ENCODE peak calls at places on chromosomes 3 and 15, in six cellular contexts. G, C, Z, E, U and I are unnamed samples. For H3K36me3, the result is how much of the 10 kb centered on the place peaks cover.

GRCh38 chr3:142152349-142152748 is 3.0 kb upstream of the TFDP2 start:
- DNase-seq in G (no peak), C (no peak), Z (no peak), E (no peak), U (no peak), I (no peak)

GRCh38 chr3:64355473-64355872 is 130.2 kb upstream of the PRICKLE2 start:
- DNase-seq in G (no peak), C (no peak), Z (no peak), E (no peak), U (peak), I (no peak)

GRCh38 chr15:36609793-36610192 is 30.4 kb downstream of the CDIN1 start:
- DNase-seq in G (no peak), C (no peak), Z (no peak), E (no peak), U (no peak), I (no peak)

GRCh38 chr3:136266468-136266867 is 16.3 kb downstream of the PCCB start:
- DNase-seq in G (no peak), C (no peak), Z (no peak), E (no peak), U (peak), I (no peak)

GRCh38 chr3:153289334-153289808 is 127.3 kb downstream of the RAP2B start:
- DNase-seq in G (no peak), C (no peak), Z (no peak), E (no peak), U (peak), I (no peak)

GRCh38 chr3:19688767-19689166 is 245.2 kb downstream of the EFHB start:
- DNase-seq in G (no peak), C (no peak), Z (no peak), E (no peak), U (no peak), I (no peak)

GRCh38 chr3:141707741-141708203 is 30.3 kb upstream of the RNF7 start:
- DNase-seq in G (no peak), C (no peak), Z (no peak), E (no peak), U (peak), I (no peak)

GRCh38 chr3:60000311-60001105 is 950.7 kb upstream of the CFAP20DC start:
- DNase-seq in G (no peak), C (no peak), Z (no peak), E (no peak), U (no peak), I (no peak)

GRCh38 chr3:65402597-65402996 is 636.1 kb downstream of the MAGI1 start:
- DNase-seq in G (no peak), C (no peak), Z (no peak), E (peak), U (peak), I (peak)

GRCh38 chr15:74179983-74180688 is 6.6 kb downstream of the ISLR start:
- DNase-seq in G (peak), C (peak), Z (peak), E (no peak), U (peak), I (peak)

GRCh38 chr3:143084856-143085731 is 34.5 kb upstream of the CHST2 start:
- DNase-seq in G (no peak), C (no peak), Z (no peak), E (no peak), U (peak), I (peak)

GRCh38 chr15:95105229-95105628 is 873.9 kb downstream of the MCTP2 start:
- DNase-seq in G (no peak), C (no peak), Z (no peak), E (no peak), U (peak), I (no peak)

GRCh38 chr3:129161860-129162271 is 1.0 kb upstream of the ISY1 start:
- DNase-seq in G (no peak), C (no peak), Z (no peak), E (no peak), U (peak), I (peak)

GRCh38 chr15:63301088-63301487 is 23.7 kb downstream of the APH1B start:
- DNase-seq in G (no peak), C (no peak), Z (no peak), E (no peak), U (no peak), I (no peak)

GRCh38 chr15:89628791-89629715 is 26.2 kb downstream of the KIF7 start:
- DNase-seq in G (no peak), C (no peak), Z (no peak), E (peak), U (no peak), I (no peak)
- H3K36me3 ChIP-seq in G (under half), C (under half), Z (under half), E (under half), U (under half), I (half or more)

GRCh38 chr3:134579266-134579665 is 71.6 kb downstream of the KY start:
- DNase-seq in G (no peak), C (no peak), Z (no peak), E (no peak), U (no peak), I (no peak)
- H3K36me3 ChIP-seq in G (under half), C (under half), Z (under half), E (under half), U (under half), I (under half)

DNA sequence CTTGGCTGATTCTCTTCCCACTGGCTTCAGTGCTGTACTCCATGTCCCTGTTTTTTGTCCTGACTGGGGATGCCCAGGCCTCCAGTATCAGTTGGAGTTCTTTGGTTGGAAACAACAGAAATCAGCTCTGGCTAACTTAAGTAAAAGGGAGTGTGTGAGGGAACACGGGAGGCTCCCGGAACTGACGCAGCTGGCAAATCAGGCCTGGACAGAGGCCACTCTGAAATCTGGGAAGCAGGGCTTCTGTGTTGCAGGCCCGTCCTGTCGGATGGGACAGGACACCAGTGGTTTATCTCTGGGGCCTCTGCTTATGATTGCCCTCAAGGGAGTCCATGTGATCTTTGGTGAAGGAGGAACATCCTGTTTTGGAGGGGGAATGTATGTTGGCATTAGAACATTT is 124.3 kb downstream of the CHCHD6 start:
- DNase-seq in G (no peak), C (peak), Z (peak), E (peak), U (no peak), I (no peak)
- H3K36me3 ChIP-seq in G (under half), C (under half), Z (under half), E (under half), U (under half), I (under half)

GRCh38 chr15:72935521-72935920 is 116.7 kb upstream of the NEO1 start:
- DNase-seq in G (no peak), C (no peak), Z (no peak), E (no peak), U (no peak), I (no peak)

GRCh38 chr15:72936691-72937679 is 115.3 kb upstream of the NEO1 start:
- DNase-seq in G (no peak), C (no peak), Z (no peak), E (no peak), U (no peak), I (no peak)

GRCh38 chr15:72934921-72935320 is 117.3 kb upstream of the NEO1 start:
- DNase-seq in G (no peak), C (no peak), Z (no peak), E (no peak), U (no peak), I (no peak)

GRCh38 chr15:72934006-72934405 is 118.3 kb upstream of the NEO1 start:
- DNase-seq in G (no peak), C (no peak), Z (no peak), E (no peak), U (peak), I (peak)

GRCh38 chr15:72936237-72936636 is 116.0 kb upstream of the NEO1 start:
- DNase-seq in G (no peak), C (no peak), Z (no peak), E (no peak), U (no peak), I (no peak)
- H3K36me3 ChIP-seq in G (under half), C (under half), Z (under half), E (under half), U (under half), I (under half)

GRCh38 chr3:45946875-45947274 is 3.6 kb downstream of the CXCR6 start:
- DNase-seq in G (no peak), C (no peak), Z (no peak), E (no peak), U (no peak), I (no peak)
- H3K36me3 ChIP-seq in G (half or more), C (under half), Z (under half), E (under half), U (under half), I (under half)

GRCh38 chr15:90085565-90085964 is 16.7 kb downstream of the IDH2 start:
- DNase-seq in G (no peak), C (no peak), Z (no peak), E (no peak), U (no peak), I (no peak)

GRCh38 chr15:90083954-90084607 is 18.2 kb downstream of the IDH2 start:
- DNase-seq in G (no peak), C (no peak), Z (no peak), E (no peak), U (no peak), I (no peak)

GRCh38 chr15:90083419-90083818 is 18.8 kb downstream of the IDH2 start:
- DNase-seq in G (no peak), C (no peak), Z (no peak), E (no peak), U (no peak), I (no peak)

GRCh38 chr15:90086868-90087268 is 15.4 kb downstream of the IDH2 start:
- DNase-seq in G (no peak), C (peak), Z (no peak), E (peak), U (peak), I (peak)

GRCh38 chr15:90084876-90085423 is 17.3 kb downstream of the IDH2 start:
- DNase-seq in G (no peak), C (no peak), Z (no peak), E (no peak), U (no peak), I (no peak)
- H3K36me3 ChIP-seq in G (half or more), C (under half), Z (under half), E (under half), U (under half), I (under half)